ENCODE peak calls at places on chromosomes 11 and 22, in nine cellular contexts. One of them, this sample, is unnamed. For H3K9me3, the result is how much of the 10 kb centered on the place peaks cover.

GRCh38 chr11:10310301-10310841 is 5.5 kb downstream of the ADM start:
- DNase-seq in GM23248: peak
- DNase-seq in SK-N-SH: no peak
- DNase-seq in body of pancreas: no peak
- DNase-seq in lung: no peak
- DNase-seq in pancreas: no peak
- DNase-seq in CD4-positive, CD25-positive, alpha-beta regulatory T cell: no peak
- DNase-seq in BE2C: no peak
- DNase-seq in cardiac muscle cell: peak
- DNase-seq in this sample: no peak

GRCh38 chr11:78030429-78031325 is 7.6 kb upstream of the KCTD14 start:
- DNase-seq in CD4-positive, CD25-positive, alpha-beta regulatory T cell: no peak
- DNase-seq in cardiac muscle cell: peak
- DNase-seq in GM23248: peak
- DNase-seq in body of pancreas: peak
- DNase-seq in lung: peak
- DNase-seq in BE2C: peak
- DNase-seq in pancreas: peak
- DNase-seq in SK-N-SH: peak
- DNase-seq in this sample: peak

GRCh38 chr11:96199563-96200025 is 143.4 kb downstream of the MAML2 start:
- DNase-seq in cardiac muscle cell: peak
- DNase-seq in pancreas: no peak
- DNase-seq in BE2C: no peak
- DNase-seq in CD4-positive, CD25-positive, alpha-beta regulatory T cell: peak
- DNase-seq in GM23248: peak
- DNase-seq in body of pancreas: no peak
- DNase-seq in lung: no peak
- DNase-seq in SK-N-SH: no peak
- DNase-seq in this sample: peak

GRCh38 chr11:122105009-122105828 is 10.8 kb downstream of the BLID start:
- DNase-seq in SK-N-SH: no peak
- DNase-seq in BE2C: no peak
- DNase-seq in body of pancreas: no peak
- DNase-seq in pancreas: peak
- DNase-seq in cardiac muscle cell: no peak
- DNase-seq in CD4-positive, CD25-positive, alpha-beta regulatory T cell: no peak
- DNase-seq in lung: no peak
- DNase-seq in GM23248: peak
- DNase-seq in this sample: peak

GRCh38 chr11:597166-597725 is 18.5 kb downstream of the IRF7 start:
- DNase-seq in pancreas: no peak
- DNase-seq in cardiac muscle cell: no peak
- DNase-seq in GM23248: no peak
- DNase-seq in SK-N-SH: peak
- DNase-seq in lung: no peak
- DNase-seq in body of pancreas: no peak
- DNase-seq in BE2C: no peak
- DNase-seq in CD4-positive, CD25-positive, alpha-beta regulatory T cell: no peak
- DNase-seq in this sample: no peak

GRCh38 chr22:41445171-41446056 is 1.2 kb downstream of the TOB2 start:
- DNase-seq in CD4-positive, CD25-positive, alpha-beta regulatory T cell: no peak
- DNase-seq in SK-N-SH: no peak
- DNase-seq in cardiac muscle cell: no peak
- DNase-seq in GM23248: peak
- DNase-seq in pancreas: peak
- DNase-seq in body of pancreas: no peak
- DNase-seq in lung: peak
- DNase-seq in BE2C: no peak
- DNase-seq in this sample: no peak

GRCh38 chr22:19291580-19292261 is at the start of gene CLTCL1:
- DNase-seq in pancreas: peak
- DNase-seq in SK-N-SH: peak
- DNase-seq in GM23248: peak
- DNase-seq in BE2C: peak
- DNase-seq in body of pancreas: peak
- DNase-seq in cardiac muscle cell: peak
- DNase-seq in CD4-positive, CD25-positive, alpha-beta regulatory T cell: peak
- DNase-seq in lung: peak
- DNase-seq in this sample: peak

GRCh38 chr22:42868751-42869251 is 11.7 kb upstream of the ARFGAP3 start:
- DNase-seq in lung: peak
- DNase-seq in SK-N-SH: no peak
- DNase-seq in GM23248: no peak
- DNase-seq in pancreas: peak
- DNase-seq in BE2C: no peak
- DNase-seq in body of pancreas: peak
- DNase-seq in CD4-positive, CD25-positive, alpha-beta regulatory T cell: no peak
- DNase-seq in cardiac muscle cell: peak
- DNase-seq in this sample: peak

GRCh38 chr11:64862914-64863313 is 15.5 kb downstream of the EHD1 start:
- DNase-seq in cardiac muscle cell: peak
- DNase-seq in body of pancreas: no peak
- DNase-seq in GM23248: no peak
- DNase-seq in pancreas: no peak
- DNase-seq in lung: no peak
- DNase-seq in SK-N-SH: no peak
- DNase-seq in CD4-positive, CD25-positive, alpha-beta regulatory T cell: no peak
- DNase-seq in BE2C: no peak
- DNase-seq in this sample: no peak

GRCh38 chr11:19934828-19935259 is 222.2 kb downstream of the NAV2 start:
- DNase-seq in lung: no peak
- DNase-seq in CD4-positive, CD25-positive, alpha-beta regulatory T cell: no peak
- DNase-seq in pancreas: no peak
- DNase-seq in BE2C: no peak
- DNase-seq in cardiac muscle cell: no peak
- DNase-seq in SK-N-SH: no peak
- DNase-seq in body of pancreas: no peak
- DNase-seq in GM23248: peak
- DNase-seq in this sample: peak

GRCh38 chr22:22397292-22397870 is 111.2 kb downstream of the ZNF280B start:
- DNase-seq in pancreas: peak
- DNase-seq in GM23248: peak
- DNase-seq in body of pancreas: no peak
- DNase-seq in lung: no peak
- DNase-seq in cardiac muscle cell: peak
- DNase-seq in SK-N-SH: no peak
- DNase-seq in CD4-positive, CD25-positive, alpha-beta regulatory T cell: no peak
- DNase-seq in BE2C: no peak
- DNase-seq in this sample: peak

GRCh38 chr22:40240671-40241070 is 62.9 kb downstream of the TNRC6B start:
- DNase-seq in body of pancreas: no peak
- DNase-seq in lung: no peak
- DNase-seq in BE2C: no peak
- DNase-seq in GM23248: no peak
- DNase-seq in SK-N-SH: no peak
- DNase-seq in pancreas: no peak
- DNase-seq in CD4-positive, CD25-positive, alpha-beta regulatory T cell: peak
- DNase-seq in cardiac muscle cell: no peak
- DNase-seq in this sample: no peak

GRCh38 chr11:76910620-76911414 is 50.1 kb downstream of the ACER3 start:
- DNase-seq in BE2C: no peak
- DNase-seq in SK-N-SH: no peak
- DNase-seq in cardiac muscle cell: peak
- DNase-seq in body of pancreas: no peak
- DNase-seq in lung: no peak
- DNase-seq in pancreas: peak
- DNase-seq in CD4-positive, CD25-positive, alpha-beta regulatory T cell: no peak
- DNase-seq in GM23248: peak
- DNase-seq in this sample: no peak

GRCh38 chr11:105642870-105643269 is 33.0 kb downstream of the GRIA4 start:
- DNase-seq in lung: no peak
- DNase-seq in body of pancreas: no peak
- DNase-seq in GM23248: no peak
- DNase-seq in cardiac muscle cell: no peak
- DNase-seq in SK-N-SH: no peak
- DNase-seq in BE2C: no peak
- DNase-seq in CD4-positive, CD25-positive, alpha-beta regulatory T cell: no peak
- DNase-seq in pancreas: no peak
- DNase-seq in this sample: no peak

GRCh38 chr11:35014352-35014751 is 97.9 kb downstream of the PDHX start:
- DNase-seq in pancreas: no peak
- DNase-seq in cardiac muscle cell: peak
- DNase-seq in SK-N-SH: no peak
- DNase-seq in body of pancreas: no peak
- DNase-seq in BE2C: no peak
- DNase-seq in GM23248: peak
- DNase-seq in CD4-positive, CD25-positive, alpha-beta regulatory T cell: no peak
- DNase-seq in lung: no peak
- DNase-seq in this sample: peak

GRCh38 chr22:48545976-48546375 is 1281.7 kb downstream of the BRD1 start:
- DNase-seq in pancreas: no peak
- DNase-seq in GM23248: no peak
- DNase-seq in cardiac muscle cell: no peak
- DNase-seq in CD4-positive, CD25-positive, alpha-beta regulatory T cell: no peak
- DNase-seq in SK-N-SH: no peak
- DNase-seq in body of pancreas: no peak
- DNase-seq in lung: no peak
- DNase-seq in BE2C: no peak
- DNase-seq in this sample: no peak
- H3K9me3 ChIP-seq in pancreas: under half
- H3K9me3 ChIP-seq in GM23248: under half
- H3K9me3 ChIP-seq in cardiac muscle cell: under half
- H3K9me3 ChIP-seq in CD4-positive, CD25-positive, alpha-beta regulatory T cell: under half
- H3K9me3 ChIP-seq in SK-N-SH: under half
- H3K9me3 ChIP-seq in body of pancreas: under half
- H3K9me3 ChIP-seq in lung: under half
- H3K9me3 ChIP-seq in BE2C: under half
- H3K9me3 ChIP-seq in this sample: under half

GRCh38 chr22:47355388-47355725 is 592.9 kb downstream of the TBC1D22A start:
- DNase-seq in SK-N-SH: no peak
- DNase-seq in GM23248: no peak
- DNase-seq in cardiac muscle cell: no peak
- DNase-seq in CD4-positive, CD25-positive, alpha-beta regulatory T cell: no peak
- DNase-seq in body of pancreas: no peak
- DNase-seq in pancreas: peak
- DNase-seq in lung: no peak
- DNase-seq in BE2C: no peak
- DNase-seq in this sample: no peak

GRCh38 chr22:47357086-47357485 is 594.6 kb downstream of the TBC1D22A start:
- DNase-seq in body of pancreas: no peak
- DNase-seq in CD4-positive, CD25-positive, alpha-beta regulatory T cell: no peak
- DNase-seq in GM23248: no peak
- DNase-seq in SK-N-SH: no peak
- DNase-seq in cardiac muscle cell: no peak
- DNase-seq in lung: no peak
- DNase-seq in pancreas: peak
- DNase-seq in BE2C: no peak
- DNase-seq in this sample: no peak

GRCh38 chr22:47356433-47357011 is 594.1 kb downstream of the TBC1D22A start:
- DNase-seq in cardiac muscle cell: no peak
- DNase-seq in BE2C: no peak
- DNase-seq in pancreas: peak
- DNase-seq in body of pancreas: no peak
- DNase-seq in CD4-positive, CD25-positive, alpha-beta regulatory T cell: no peak
- DNase-seq in GM23248: no peak
- DNase-seq in SK-N-SH: no peak
- DNase-seq in lung: no peak
- DNase-seq in this sample: no peak

GRCh38 chr22:47354668-47355387 is 592.4 kb downstream of the TBC1D22A start:
- DNase-seq in lung: no peak
- DNase-seq in pancreas: peak
- DNase-seq in GM23248: no peak
- DNase-seq in BE2C: no peak
- DNase-seq in body of pancreas: no peak
- DNase-seq in SK-N-SH: no peak
- DNase-seq in CD4-positive, CD25-positive, alpha-beta regulatory T cell: no peak
- DNase-seq in cardiac muscle cell: no peak
- DNase-seq in this sample: no peak

DNA sequence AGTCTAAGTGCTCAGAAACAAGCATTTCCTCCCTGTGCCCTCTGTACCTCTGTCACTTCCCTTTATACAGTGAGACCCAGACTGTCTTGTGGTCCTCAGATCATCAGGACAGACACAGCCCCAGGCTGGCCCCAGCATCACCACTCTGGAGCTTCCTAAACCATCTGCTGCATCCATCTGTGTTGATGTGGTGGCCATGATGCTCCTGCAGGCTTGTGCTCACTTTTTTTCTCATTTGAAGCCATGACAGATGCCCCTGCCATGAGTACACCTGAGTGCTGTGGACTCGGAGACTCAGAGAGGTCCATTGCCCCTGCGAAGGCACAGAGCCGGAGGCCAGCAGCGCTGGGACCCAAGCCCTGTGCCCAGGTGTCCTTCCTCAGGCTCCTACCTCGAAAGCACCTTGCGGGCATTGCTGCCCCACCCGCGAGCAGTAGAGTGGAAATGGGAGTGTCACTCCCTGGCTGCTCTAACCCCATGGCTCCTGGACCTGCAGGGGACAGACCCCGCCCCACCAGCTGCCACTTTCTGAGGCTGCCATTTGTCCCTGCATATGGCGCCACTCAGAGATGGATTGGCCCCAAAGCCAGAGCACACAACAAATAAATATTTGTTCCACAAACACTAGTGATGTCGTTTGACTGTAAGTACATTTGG is 593.5 kb downstream of the TBC1D22A start:
- DNase-seq in SK-N-SH: no peak
- DNase-seq in BE2C: no peak
- DNase-seq in GM23248: no peak
- DNase-seq in cardiac muscle cell: no peak
- DNase-seq in CD4-positive, CD25-positive, alpha-beta regulatory T cell: no peak
- DNase-seq in lung: no peak
- DNase-seq in pancreas: peak
- DNase-seq in body of pancreas: no peak
- DNase-seq in this sample: no peak
- H3K9me3 ChIP-seq in SK-N-SH: under half
- H3K9me3 ChIP-seq in BE2C: under half
- H3K9me3 ChIP-seq in GM23248: under half
- H3K9me3 ChIP-seq in cardiac muscle cell: under half
- H3K9me3 ChIP-seq in CD4-positive, CD25-positive, alpha-beta regulatory T cell: under half
- H3K9me3 ChIP-seq in lung: under half
- H3K9me3 ChIP-seq in pancreas: under half
- H3K9me3 ChIP-seq in body of pancreas: under half
- H3K9me3 ChIP-seq in this sample: under half

GRCh38 chr11:50074161-50074560 is 41.5 kb downstream of the OR4C45 start:
- DNase-seq in CD4-positive, CD25-positive, alpha-beta regulatory T cell: no peak
- DNase-seq in pancreas: no peak
- DNase-seq in cardiac muscle cell: no peak
- DNase-seq in GM23248: no peak
- DNase-seq in BE2C: no peak
- DNase-seq in body of pancreas: no peak
- DNase-seq in SK-N-SH: no peak
- DNase-seq in lung: no peak
- DNase-seq in this sample: no peak
- H3K9me3 ChIP-seq in CD4-positive, CD25-positive, alpha-beta regulatory T cell: under half
- H3K9me3 ChIP-seq in pancreas: under half
- H3K9me3 ChIP-seq in cardiac muscle cell: under half
- H3K9me3 ChIP-seq in GM23248: under half
- H3K9me3 ChIP-seq in BE2C: under half
- H3K9me3 ChIP-seq in body of pancreas: under half
- H3K9me3 ChIP-seq in SK-N-SH: under half
- H3K9me3 ChIP-seq in lung: under half
- H3K9me3 ChIP-seq in this sample: under half

DNA sequence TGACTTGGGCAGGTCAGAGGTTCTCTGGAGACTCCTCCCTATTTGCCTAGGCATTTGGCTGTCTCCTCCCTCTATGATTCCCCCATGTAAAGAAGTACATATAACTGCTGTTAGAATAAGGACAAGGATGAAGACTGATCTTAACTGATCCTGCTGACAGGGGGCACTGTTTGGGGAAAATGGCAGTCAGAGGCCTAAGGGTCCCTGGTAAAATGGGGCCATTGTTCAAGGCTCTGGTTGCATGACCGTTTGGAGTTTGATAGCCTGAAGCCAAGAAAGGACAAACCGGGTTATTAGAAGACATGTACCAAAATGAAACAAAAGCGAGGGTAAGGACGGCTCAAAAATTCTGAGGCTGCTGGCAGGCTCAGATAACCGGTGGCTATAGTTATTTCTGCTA is 712.2 kb downstream of the NTM start:
- DNase-seq in CD4-positive, CD25-positive, alpha-beta regulatory T cell: no peak
- DNase-seq in pancreas: no peak
- DNase-seq in cardiac muscle cell: no peak
- DNase-seq in GM23248: no peak
- DNase-seq in BE2C: no peak
- DNase-seq in SK-N-SH: no peak
- DNase-seq in lung: no peak
- DNase-seq in body of pancreas: no peak
- DNase-seq in this sample: no peak
- H3K9me3 ChIP-seq in CD4-positive, CD25-positive, alpha-beta regulatory T cell: under half
- H3K9me3 ChIP-seq in pancreas: under half
- H3K9me3 ChIP-seq in cardiac muscle cell: under half
- H3K9me3 ChIP-seq in GM23248: under half
- H3K9me3 ChIP-seq in BE2C: under half
- H3K9me3 ChIP-seq in SK-N-SH: under half
- H3K9me3 ChIP-seq in lung: under half
- H3K9me3 ChIP-seq in body of pancreas: under half
- H3K9me3 ChIP-seq in this sample: under half